ENCODE peak calls at places on chromosomes 6 and 20, in four cellular contexts. U is tibial nerve, B is colonic mucosa, X is fibroblast of lung. D is an unnamed sample. For H3K4me1, the result is how much of the 10 kb centered on the place peaks cover.

GRCh38 chr6:3423439-3424184 is 33.2 kb downstream of the SLC22A23 start:
- DNase-seq in B (no peak), X (no peak), U (no peak), D (no peak)

GRCh38 chr6:133817460-133818047 is 71.4 kb upstream of the TCF21 start:
- DNase-seq in U (no peak), B (peak), X (no peak), D (peak)

GRCh38 chr6:163337958-163338357 is 76.6 kb upstream of the QKI start:
- DNase-seq in X (no peak), B (no peak), U (no peak), D (peak)

GRCh38 chr20:14720251-14720650 is 382.8 kb upstream of the FLRT3 start:
- DNase-seq in U (no peak), B (no peak), X (no peak), D (no peak)

GRCh38 chr6:28838289-28838633 is 85.5 kb downstream of the TRIM27 start:
- DNase-seq in B (peak), X (peak), U (peak), D (peak)

GRCh38 chr6:16337280-16337975 is 99.0 kb downstream of the GMPR start:
- DNase-seq in B (peak), U (peak), X (peak), D (peak)

GRCh38 chr6:163900570-163900969 is 486.1 kb downstream of the QKI start:
- DNase-seq in U (no peak), B (no peak), X (peak), D (no peak)

GRCh38 chr20:47113362-47114118 is 218.9 kb downstream of the EYA2 start:
- DNase-seq in U (no peak), X (peak), B (no peak), D (no peak)

GRCh38 chr6:38634518-38634917 is 5.2 kb downstream of the BTBD9 start:
- DNase-seq in U (no peak), B (no peak), X (peak), D (no peak)

GRCh38 chr6:31163922-31164321 is 5.5 kb downstream of the TCF19 start:
- DNase-seq in B (no peak), U (no peak), X (no peak), D (no peak)

GRCh38 chr6:25689966-25690365 is 38.0 kb downstream of the SCGN start:
- DNase-seq in B (no peak), X (no peak), U (no peak), D (no peak)

GRCh38 chr6:167997642-167998041 is at the start of gene KIF25:
- DNase-seq in B (no peak), X (no peak), U (no peak), D (no peak)

GRCh38 chr6:6392214-6393068 is 72.0 kb upstream of the F13A1 start:
- DNase-seq in B (no peak), U (no peak), X (no peak), D (no peak)

GRCh38 chr20:15705975-15706374 is 867.3 kb downstream of the KIF16B start:
- DNase-seq in B (no peak), X (no peak), U (no peak), D (no peak)

GRCh38 chr6:89840538-89840937 is 10.9 kb downstream of the CASP8AP2 start:
- DNase-seq in U (no peak), B (no peak), X (peak), D (no peak)

GRCh38 chr6:27280540-27281000 is 31.5 kb downstream of the POM121L2 start:
- DNase-seq in B (no peak), U (no peak), X (no peak), D (no peak)

GRCh38 chr6:6723792-6724318 is 135.3 kb downstream of the LY86 start:
- DNase-seq in X (no peak), B (peak), U (no peak), D (no peak)

GRCh38 chr20:32368930-32369329 is 10.8 kb downstream of the ASXL1 start:
- DNase-seq in U (no peak), B (no peak), X (peak), D (peak)

GRCh38 chr6:67131827-67132226 is 1424.8 kb upstream of the EYS start:
- DNase-seq in X (peak), U (no peak), B (no peak), D (no peak)

GRCh38 chr20:59644371-59644939 is 40.1 kb downstream of the PHACTR3 start:
- DNase-seq in X (no peak), B (peak), U (no peak), D (no peak)

GRCh38 chr20:49636447-49636846 is 68.5 kb upstream of the PTGIS start:
- DNase-seq in U (no peak), X (no peak), B (no peak), D (no peak)

GRCh38 chr6:44926556-44926955 is 401.6 kb upstream of the RUNX2 start:
- DNase-seq in X (peak), B (no peak), U (no peak), D (no peak)

GRCh38 chr6:70414813-70415212 is 1.5 kb downstream of the FAM135A start:
- DNase-seq in U (no peak), X (no peak), B (no peak), D (no peak)

GRCh38 chr20:46652699-46653098 is 1.4 kb upstream of the SLC13A3 start:
- DNase-seq in B (no peak), U (no peak), X (peak), D (no peak)

GRCh38 chr6:31243508-31243907 is 28.4 kb downstream of the HLA-C start:
- DNase-seq in U (no peak), B (no peak), X (no peak), D (no peak)

DNA sequence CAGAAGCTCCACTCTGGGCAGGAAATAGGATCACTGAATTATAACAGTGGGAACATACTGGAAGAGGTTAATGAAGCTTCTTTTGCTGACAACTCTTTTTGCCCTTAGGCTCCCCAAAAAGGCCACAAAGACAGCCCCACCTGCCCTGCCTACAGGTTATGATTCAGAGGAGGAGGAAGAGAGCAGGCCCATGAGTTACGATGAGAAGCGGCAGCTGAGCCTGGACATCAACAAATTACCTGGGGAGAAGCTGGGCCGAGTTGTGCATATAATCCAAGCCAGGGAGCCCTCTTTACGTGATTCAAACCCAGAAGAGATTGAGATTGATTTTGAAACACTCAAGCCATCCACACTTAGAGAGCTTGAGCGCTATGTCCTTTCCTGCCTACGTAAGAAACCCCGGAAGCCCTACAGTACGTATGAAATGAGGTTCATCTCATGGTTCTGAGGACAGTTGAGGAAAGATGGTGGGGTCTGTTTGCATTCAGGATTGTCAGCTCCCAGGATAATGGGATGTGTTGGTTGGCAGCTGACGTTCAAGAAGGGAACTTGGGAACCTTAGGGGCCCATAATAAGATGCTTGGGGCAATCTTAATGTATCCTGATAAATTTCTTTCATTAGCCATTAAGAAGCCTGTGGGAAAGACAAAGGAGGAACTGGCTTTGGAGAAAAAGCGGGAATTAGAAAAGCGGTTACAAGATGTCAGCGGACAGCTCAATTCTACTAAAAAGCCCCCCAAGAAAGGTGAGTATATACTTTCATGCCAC is 11.5 kb downstream of the BRD2 start:
- DNase-seq in U (no peak), X (no peak), B (no peak), D (no peak)
- H3K4me1 ChIP-seq in U (under half), X (under half), B (half or more), D (under half)

DNA sequence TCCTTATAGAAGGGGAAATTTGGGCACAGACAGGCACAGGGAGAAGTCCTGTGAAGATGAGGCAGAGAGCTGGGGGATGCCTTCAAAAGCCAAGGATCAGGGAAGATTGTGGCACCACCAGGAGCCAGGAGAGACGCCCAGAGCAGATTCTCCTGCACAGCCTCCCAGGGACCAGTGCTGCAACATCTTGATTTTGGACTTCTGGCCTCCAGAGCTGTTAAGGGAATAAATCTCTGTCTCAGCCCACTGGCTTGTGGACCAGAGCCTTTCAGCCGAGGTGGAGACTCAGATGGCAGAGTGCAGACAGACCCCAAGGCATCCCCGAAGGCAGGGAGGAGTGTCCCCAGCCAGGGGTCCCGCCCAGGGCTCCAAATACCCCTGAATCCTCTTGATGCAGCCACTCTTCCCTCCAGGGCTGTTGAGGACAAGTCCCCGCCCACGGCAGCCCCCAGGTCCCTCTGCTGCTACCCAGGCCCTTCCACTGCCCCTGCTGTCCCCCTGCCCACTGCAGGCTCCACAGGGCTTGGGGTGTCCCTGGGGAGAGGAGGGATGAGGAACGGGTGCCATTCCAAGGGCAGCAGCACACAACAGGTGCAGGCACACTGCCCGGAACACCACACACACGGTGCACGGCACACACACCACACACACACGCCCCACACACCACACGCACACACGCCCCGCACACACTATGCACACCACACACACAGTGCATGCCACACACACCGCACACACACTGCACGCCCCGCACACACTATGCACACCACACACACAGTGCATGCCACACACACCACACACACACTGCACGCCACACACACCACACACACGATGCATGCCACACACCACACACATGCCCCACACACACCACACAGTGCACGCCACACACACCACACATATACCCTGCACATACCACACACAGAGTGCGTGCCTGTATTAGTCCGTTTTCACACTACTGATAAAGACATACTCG is 311.4 kb downstream of the TAF4 start:
- DNase-seq in U (no peak), X (no peak), B (no peak), D (no peak)
- H3K4me1 ChIP-seq in U (under half), X (under half), B (under half), D (under half)

GRCh38 chr20:57435105-57435497 is 43.9 kb downstream of the RBM38 start:
- DNase-seq in U (no peak), B (no peak), X (no peak), D (no peak)

GRCh38 chr20:57435498-57436222 is 44.5 kb downstream of the RBM38 start:
- DNase-seq in X (peak), U (no peak), B (peak), D (peak)

GRCh38 chr20:57432874-57433491 is 41.8 kb downstream of the RBM38 start:
- DNase-seq in X (peak), U (no peak), B (peak), D (no peak)

GRCh38 chr20:57433658-57434389 is 42.6 kb downstream of the RBM38 start:
- DNase-seq in B (no peak), U (no peak), X (no peak), D (no peak)

GRCh38 chr20:57434390-57434700 is 43.1 kb downstream of the RBM38 start:
- DNase-seq in B (no peak), U (no peak), X (no peak), D (no peak)
- H3K4me1 ChIP-seq in B (under half), U (under half), X (under half), D (under half)

GRCh38 chr20:25541676-25542075 is 43.7 kb downstream of the NINL start:
- DNase-seq in B (no peak), U (no peak), X (peak), D (no peak)

GRCh38 chr20:25538838-25539665 is 46.3 kb downstream of the NINL start:
- DNase-seq in U (no peak), B (no peak), X (no peak), D (no peak)

GRCh38 chr20:25539742-25540201 is 45.6 kb downstream of the NINL start:
- DNase-seq in X (peak), B (no peak), U (no peak), D (no peak)

GRCh38 chr20:25537890-25538289 is 47.4 kb downstream of the NINL start:
- DNase-seq in B (no peak), X (no peak), U (no peak), D (no peak)

DNA sequence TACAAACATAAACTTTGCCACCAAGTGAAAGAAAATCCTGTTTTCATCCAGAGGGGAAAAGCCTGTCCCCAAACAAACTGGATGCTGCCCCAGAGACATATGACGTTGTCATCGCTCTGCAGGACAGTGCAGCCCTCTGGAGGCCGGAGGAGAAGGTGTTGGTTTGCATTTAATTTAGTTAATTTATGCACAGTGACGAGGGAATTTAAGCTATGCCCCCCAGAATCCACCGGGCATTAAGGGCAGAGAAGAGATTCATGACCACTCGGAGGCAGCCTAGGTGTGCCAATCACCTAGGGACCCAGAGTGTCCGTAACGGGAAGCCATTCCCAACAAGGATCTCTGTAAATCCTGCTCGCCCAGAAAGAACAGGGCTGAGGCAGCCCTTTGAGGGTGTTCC is 45.1 kb downstream of the NINL start:
- DNase-seq in X (peak), U (no peak), B (no peak), D (no peak)
- H3K4me1 ChIP-seq in X (under half), U (under half), B (under half), D (under half)

GRCh38 chr6:159100789-159101182 is 56.0 kb upstream of the TAGAP start:
- DNase-seq in B (peak), U (no peak), X (no peak), D (no peak)
- H3K4me1 ChIP-seq in B (under half), U (under half), X (under half), D (under half)

DNA sequence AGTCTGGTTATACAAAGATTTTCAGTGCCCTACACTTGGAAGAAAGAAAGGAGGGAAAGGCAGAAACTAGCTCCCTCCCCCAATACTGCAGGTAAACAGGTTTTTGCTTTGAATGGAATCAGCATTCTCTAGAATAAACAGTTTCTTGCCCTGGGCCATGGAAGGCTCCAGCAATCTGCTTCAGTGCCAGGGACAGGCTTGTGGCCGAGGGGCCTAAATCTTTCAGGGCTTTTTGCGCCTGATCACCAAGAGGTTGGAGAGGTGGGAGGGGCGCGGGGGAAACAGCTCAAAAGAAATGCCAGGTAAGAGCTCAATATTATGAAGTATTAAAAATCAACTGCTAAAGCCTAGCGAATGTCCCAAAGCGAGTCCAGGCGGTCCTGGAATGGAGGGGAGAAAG is 23.8 kb downstream of the TFAP2B start:
- DNase-seq in X (no peak), B (no peak), U (no peak), D (no peak)
- H3K4me1 ChIP-seq in X (under half), B (under half), U (under half), D (under half)

DNA sequence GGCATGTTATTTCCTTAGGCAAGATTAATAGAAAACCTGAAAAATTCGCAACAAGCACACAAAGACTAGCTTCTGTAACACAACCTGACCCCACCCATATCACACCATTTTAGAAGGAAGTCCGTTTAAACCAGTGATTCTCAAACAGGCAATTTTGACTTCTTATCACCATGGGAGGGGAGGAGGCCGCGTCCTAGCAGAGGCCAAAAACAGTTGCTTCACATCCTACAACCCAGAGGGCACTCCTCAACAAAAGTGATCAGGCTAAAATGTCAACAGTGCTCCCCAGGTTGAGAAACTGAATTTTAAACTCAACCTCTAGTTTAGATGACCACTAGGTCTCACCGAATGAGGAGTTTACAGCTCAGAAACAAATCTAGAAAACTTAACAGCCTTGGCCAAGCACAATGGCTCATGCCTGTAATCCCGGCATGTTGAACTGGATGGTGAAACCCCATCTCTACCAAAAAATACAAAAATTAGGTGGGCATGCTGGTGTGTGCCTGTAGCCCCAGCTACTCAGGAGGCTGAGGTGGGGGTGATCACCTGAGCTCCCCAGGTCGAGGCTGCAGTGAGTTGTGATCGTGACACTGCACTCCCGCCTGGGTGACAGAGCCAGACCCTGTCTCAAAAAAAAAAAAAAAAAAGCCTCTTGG is 3.4 kb downstream of the SNX5 start:
- DNase-seq in B (peak), X (no peak), U (no peak), D (no peak)
- H3K4me1 ChIP-seq in B (under half), X (under half), U (under half), D (half or more)

GRCh38 chr20:8210749-8211148 is 78.7 kb downstream of the PLCB1 start:
- DNase-seq in X (no peak), U (no peak), B (no peak), D (no peak)

GRCh38 chr20:8213270-8213669 is 81.2 kb downstream of the PLCB1 start:
- DNase-seq in B (no peak), X (no peak), U (no peak), D (no peak)

GRCh38 chr20:8209061-8209460 is 77.0 kb downstream of the PLCB1 start:
- DNase-seq in B (no peak), U (no peak), X (peak), D (no peak)

GRCh38 chr20:8213831-8214587 is 81.9 kb downstream of the PLCB1 start:
- DNase-seq in X (no peak), U (no peak), B (no peak), D (no peak)

GRCh38 chr20:8212286-8212685 is 80.2 kb downstream of the PLCB1 start:
- DNase-seq in B (no peak), X (peak), U (no peak), D (no peak)
- H3K4me1 ChIP-seq in B (under half), X (under half), U (under half), D (under half)

D was measured in thyroid gland.